ENCODE peak calls at places on chromosomes 2 and 18, in seven cellular contexts. One of them, this sample, is unnamed.

GRCh38 chr2:119472749-119473148 is 41.1 kb downstream of the TMEM37 start:
- DNase-seq in A549: no peak
- DNase-seq in sigmoid colon: peak
- DNase-seq in IMR-90: no peak
- DNase-seq in adrenal gland: no peak
- DNase-seq in ovary: no peak
- DNase-seq in HCT116: no peak
- DNase-seq in this sample: no peak

GRCh38 chr2:161101406-161101805 is 58.8 kb upstream of the TANK start:
- DNase-seq in A549: no peak
- DNase-seq in sigmoid colon: no peak
- DNase-seq in IMR-90: no peak
- DNase-seq in adrenal gland: no peak
- DNase-seq in ovary: no peak
- DNase-seq in HCT116: no peak
- DNase-seq in this sample: no peak

GRCh38 chr2:8477511-8478132 is 204.2 kb upstream of the ID2 start:
- DNase-seq in A549: no peak
- DNase-seq in sigmoid colon: peak
- DNase-seq in IMR-90: no peak
- DNase-seq in adrenal gland: no peak
- DNase-seq in ovary: no peak
- DNase-seq in HCT116: no peak
- DNase-seq in this sample: no peak

GRCh38 chr2:74554821-74555531 is 456 bp downstream of the DOK1 start:
- DNase-seq in A549: no peak
- DNase-seq in sigmoid colon: peak
- DNase-seq in IMR-90: peak
- DNase-seq in adrenal gland: peak
- DNase-seq in ovary: peak
- DNase-seq in HCT116: no peak
- DNase-seq in this sample: peak

GRCh38 chr2:169765523-169765922 is 31.9 kb downstream of the KLHL23 start:
- DNase-seq in A549: no peak
- DNase-seq in sigmoid colon: no peak
- DNase-seq in IMR-90: peak
- DNase-seq in adrenal gland: no peak
- DNase-seq in ovary: no peak
- DNase-seq in HCT116: no peak
- DNase-seq in this sample: no peak

GRCh38 chr2:138632066-138632465 is 130.5 kb downstream of the SPOPL start:
- DNase-seq in A549: no peak
- DNase-seq in sigmoid colon: no peak
- DNase-seq in IMR-90: peak
- DNase-seq in adrenal gland: no peak
- DNase-seq in ovary: no peak
- DNase-seq in HCT116: no peak
- DNase-seq in this sample: no peak

GRCh38 chr2:12567411-12567810 is 149.3 kb upstream of the TRIB2 start:
- DNase-seq in A549: no peak
- DNase-seq in sigmoid colon: no peak
- DNase-seq in IMR-90: no peak
- DNase-seq in adrenal gland: no peak
- DNase-seq in ovary: no peak
- DNase-seq in HCT116: no peak
- DNase-seq in this sample: no peak

GRCh38 chr2:113826346-113827285 is 63.3 kb upstream of the ACTR3 start:
- DNase-seq in A549: no peak
- DNase-seq in sigmoid colon: no peak
- DNase-seq in IMR-90: no peak
- DNase-seq in adrenal gland: no peak
- DNase-seq in ovary: no peak
- DNase-seq in HCT116: no peak
- DNase-seq in this sample: no peak

GRCh38 chr2:24201496-24201895 is 26.6 kb downstream of the FAM228A start:
- DNase-seq in A549: no peak
- DNase-seq in sigmoid colon: no peak
- DNase-seq in IMR-90: peak
- DNase-seq in adrenal gland: peak
- DNase-seq in ovary: no peak
- DNase-seq in HCT116: no peak
- DNase-seq in this sample: no peak

GRCh38 chr2:70141754-70142589 is 48.8 kb downstream of the C2orf42 start:
- DNase-seq in A549: peak
- DNase-seq in sigmoid colon: no peak
- DNase-seq in IMR-90: peak
- DNase-seq in adrenal gland: peak
- DNase-seq in ovary: no peak
- DNase-seq in HCT116: peak
- DNase-seq in this sample: no peak

GRCh38 chr2:70143314-70144150 is 47.3 kb downstream of the C2orf42 start:
- DNase-seq in A549: peak
- DNase-seq in sigmoid colon: peak
- DNase-seq in IMR-90: peak
- DNase-seq in adrenal gland: peak
- DNase-seq in ovary: peak
- DNase-seq in HCT116: peak
- DNase-seq in this sample: peak

GRCh38 chr2:70140978-70141753 is 49.7 kb downstream of the C2orf42 start:
- DNase-seq in A549: peak
- DNase-seq in sigmoid colon: peak
- DNase-seq in IMR-90: peak
- DNase-seq in adrenal gland: peak
- DNase-seq in ovary: peak
- DNase-seq in HCT116: peak
- DNase-seq in this sample: peak

GRCh38 chr2:70144443-70145167 is 46.2 kb downstream of the C2orf42 start:
- DNase-seq in A549: no peak
- DNase-seq in sigmoid colon: no peak
- DNase-seq in IMR-90: no peak
- DNase-seq in adrenal gland: no peak
- DNase-seq in ovary: peak
- DNase-seq in HCT116: no peak
- DNase-seq in this sample: no peak

DNA sequence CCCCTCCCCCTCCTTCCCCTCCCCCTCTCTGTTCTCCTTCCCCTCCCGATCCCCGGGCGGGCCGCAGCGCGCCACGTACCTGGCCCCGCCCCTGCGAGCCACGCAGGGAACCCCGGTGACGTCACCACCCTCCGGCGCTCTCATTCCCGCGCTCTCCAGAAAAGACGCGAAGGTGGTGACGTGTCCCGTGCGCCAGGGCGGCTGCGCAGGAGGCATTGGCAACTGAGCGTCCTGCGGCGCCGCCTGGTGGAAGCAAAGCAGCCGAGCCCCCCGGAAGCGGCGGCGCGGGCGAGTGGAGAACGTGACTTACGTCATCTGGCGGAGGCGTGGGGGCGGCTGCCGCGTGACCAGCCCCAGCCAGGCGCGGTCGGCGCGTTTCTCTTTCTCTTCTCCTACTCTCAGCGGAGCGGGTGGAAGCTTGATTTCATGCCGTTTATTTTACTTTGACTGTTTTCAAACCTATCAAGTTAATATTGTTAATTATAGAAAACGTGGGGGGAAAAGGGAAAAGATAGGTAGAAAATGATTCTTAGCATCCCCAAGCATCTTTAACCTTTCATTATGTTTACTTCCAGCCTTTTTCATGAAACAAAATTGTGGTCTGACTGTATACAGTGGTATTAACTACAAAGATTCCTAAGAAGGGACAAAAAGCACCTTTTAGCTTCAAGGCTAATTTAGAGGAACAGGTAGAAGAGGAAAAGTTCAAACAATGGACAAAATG is 48.1 kb downstream of the C2orf42 start:
- DNase-seq in A549: peak
- DNase-seq in sigmoid colon: peak
- DNase-seq in IMR-90: peak
- DNase-seq in adrenal gland: peak
- DNase-seq in ovary: peak
- DNase-seq in HCT116: peak
- DNase-seq in this sample: peak
- TF ChIP-seq POLR2A in A549: peak
- TF ChIP-seq POLR2A in sigmoid colon: peak
- TF ChIP-seq POLR2A in IMR-90: peak
- TF ChIP-seq POLR2A in adrenal gland: peak
- TF ChIP-seq POLR2A in ovary: peak
- TF ChIP-seq POLR2A in HCT116: peak
- TF ChIP-seq POLR2A in this sample: peak

GRCh38 chr18:5542393-5543035 is 1.3 kb downstream of the EPB41L3 start:
- DNase-seq in A549: no peak
- DNase-seq in sigmoid colon: peak
- DNase-seq in IMR-90: peak
- DNase-seq in adrenal gland: no peak
- DNase-seq in ovary: peak
- DNase-seq in HCT116: no peak
- DNase-seq in this sample: no peak

GRCh38 chr18:5538541-5538940 is 5.3 kb downstream of the EPB41L3 start:
- DNase-seq in A549: no peak
- DNase-seq in sigmoid colon: no peak
- DNase-seq in IMR-90: no peak
- DNase-seq in adrenal gland: no peak
- DNase-seq in ovary: no peak
- DNase-seq in HCT116: no peak
- DNase-seq in this sample: no peak

GRCh38 chr18:5543036-5543671 is 643 bp downstream of the EPB41L3 start:
- DNase-seq in A549: no peak
- DNase-seq in sigmoid colon: peak
- DNase-seq in IMR-90: no peak
- DNase-seq in adrenal gland: no peak
- DNase-seq in ovary: peak
- DNase-seq in HCT116: no peak
- DNase-seq in this sample: no peak

GRCh38 chr18:5546660-5547059 is 2.9 kb upstream of the EPB41L3 start:
- DNase-seq in A549: peak
- DNase-seq in sigmoid colon: no peak
- DNase-seq in IMR-90: peak
- DNase-seq in adrenal gland: peak
- DNase-seq in ovary: no peak
- DNase-seq in HCT116: no peak
- DNase-seq in this sample: no peak

DNA sequence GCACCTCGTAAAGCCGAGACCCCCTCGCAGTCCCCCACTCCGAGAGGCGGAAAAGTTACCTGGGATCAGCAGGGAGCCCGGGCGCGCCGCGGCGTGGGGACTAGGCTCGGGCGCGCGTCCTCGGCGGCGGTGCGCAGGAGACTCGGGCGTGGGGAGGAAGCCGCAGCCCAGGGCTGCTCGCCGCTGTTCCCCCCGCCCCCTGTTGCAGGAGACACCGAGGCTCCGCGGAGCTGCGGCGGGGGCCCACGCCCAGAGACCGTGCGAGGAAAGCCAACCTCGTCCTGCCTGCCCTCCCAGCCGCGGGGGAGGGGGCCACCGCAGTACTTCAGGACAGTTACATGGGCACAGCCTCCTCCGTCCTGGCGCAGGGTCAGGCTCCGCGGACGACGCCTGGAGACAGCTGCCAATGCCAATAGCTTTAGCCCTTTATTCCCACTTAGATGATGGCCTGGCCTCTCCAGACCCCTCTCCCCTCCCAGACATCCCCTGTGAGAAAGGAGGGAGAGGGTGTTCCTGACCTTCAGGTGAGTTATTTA is at the start of gene EPB41L3:
- DNase-seq in A549: no peak
- DNase-seq in sigmoid colon: peak
- DNase-seq in IMR-90: peak
- DNase-seq in adrenal gland: peak
- DNase-seq in ovary: peak
- DNase-seq in HCT116: no peak
- DNase-seq in this sample: no peak
- TF ChIP-seq POLR2A in A549: no peak
- TF ChIP-seq POLR2A in sigmoid colon: no peak
- TF ChIP-seq POLR2A in IMR-90: no peak
- TF ChIP-seq POLR2A in adrenal gland: peak
- TF ChIP-seq POLR2A in ovary: no peak
- TF ChIP-seq POLR2A in HCT116: no peak
- TF ChIP-seq POLR2A in this sample: no peak

GRCh38 chr2:26724004-26724750 is 31.7 kb downstream of the KCNK3 start:
- DNase-seq in A549: peak
- DNase-seq in sigmoid colon: peak
- DNase-seq in IMR-90: peak
- DNase-seq in adrenal gland: peak
- DNase-seq in ovary: peak
- DNase-seq in HCT116: peak
- DNase-seq in this sample: peak
- TF ChIP-seq POLR2A in A549: peak
- TF ChIP-seq POLR2A in sigmoid colon: no peak
- TF ChIP-seq POLR2A in IMR-90: no peak
- TF ChIP-seq POLR2A in adrenal gland: no peak
- TF ChIP-seq POLR2A in ovary: no peak
- TF ChIP-seq POLR2A in HCT116: peak
- TF ChIP-seq POLR2A in this sample: no peak

GRCh38 chr2:27582129-27582694 is 630 bp upstream of the ZNF512 start:
- DNase-seq in A549: no peak
- DNase-seq in sigmoid colon: peak
- DNase-seq in IMR-90: no peak
- DNase-seq in adrenal gland: peak
- DNase-seq in ovary: peak
- DNase-seq in HCT116: no peak
- DNase-seq in this sample: peak

GRCh38 chr2:27584597-27584996 is 1.8 kb downstream of the ZNF512 start:
- DNase-seq in A549: no peak
- DNase-seq in sigmoid colon: no peak
- DNase-seq in IMR-90: no peak
- DNase-seq in adrenal gland: no peak
- DNase-seq in ovary: no peak
- DNase-seq in HCT116: no peak
- DNase-seq in this sample: no peak

GRCh38 chr2:27583390-27583915 is 611 bp downstream of the ZNF512 start:
- DNase-seq in A549: no peak
- DNase-seq in sigmoid colon: no peak
- DNase-seq in IMR-90: peak
- DNase-seq in adrenal gland: no peak
- DNase-seq in ovary: no peak
- DNase-seq in HCT116: no peak
- DNase-seq in this sample: peak

GRCh38 chr2:27581417-27582128 is 1.3 kb upstream of the ZNF512 start:
- DNase-seq in A549: no peak
- DNase-seq in sigmoid colon: no peak
- DNase-seq in IMR-90: no peak
- DNase-seq in adrenal gland: peak
- DNase-seq in ovary: no peak
- DNase-seq in HCT116: no peak
- DNase-seq in this sample: no peak

DNA sequence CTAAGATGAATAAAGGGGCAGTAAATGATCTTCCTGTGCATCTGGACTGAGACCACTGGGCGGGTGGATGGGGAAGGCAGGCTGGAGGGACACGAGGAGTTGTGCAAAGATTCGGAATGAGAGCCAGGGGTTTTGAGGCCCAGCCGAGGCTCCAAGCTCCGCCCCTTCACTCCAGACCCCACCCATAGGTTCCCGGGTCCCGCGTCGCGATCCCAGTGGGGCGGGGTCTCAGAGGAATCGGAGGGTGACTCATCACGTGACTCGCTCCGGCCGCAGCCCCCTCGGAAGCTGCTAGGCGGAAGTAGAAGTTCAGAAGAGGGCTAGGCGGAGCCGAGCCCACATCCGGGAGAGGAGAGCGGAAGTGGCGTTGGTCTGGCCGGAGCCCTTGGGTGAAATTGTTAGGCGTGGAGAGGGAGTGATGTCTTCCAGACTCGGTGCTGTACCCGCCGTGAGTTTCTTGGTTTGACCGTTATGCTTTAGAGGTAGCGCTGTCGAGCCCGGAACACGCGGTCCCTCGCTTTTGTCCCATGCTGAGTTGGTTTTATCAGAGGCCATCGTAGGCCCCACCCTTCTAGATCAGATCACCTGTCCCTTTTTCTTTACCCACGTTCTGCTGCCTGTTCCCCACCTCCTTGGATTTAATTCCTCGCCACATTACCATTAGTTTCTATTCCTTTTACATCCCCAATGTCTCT is at the start of gene ZNF512:
- DNase-seq in A549: peak
- DNase-seq in sigmoid colon: peak
- DNase-seq in IMR-90: peak
- DNase-seq in adrenal gland: peak
- DNase-seq in ovary: peak
- DNase-seq in HCT116: peak
- DNase-seq in this sample: peak
- TF ChIP-seq POLR2A in A549: peak
- TF ChIP-seq POLR2A in sigmoid colon: peak
- TF ChIP-seq POLR2A in IMR-90: peak
- TF ChIP-seq POLR2A in adrenal gland: peak
- TF ChIP-seq POLR2A in ovary: peak
- TF ChIP-seq POLR2A in HCT116: peak
- TF ChIP-seq POLR2A in this sample: peak